ENCODE peak calls at places on chromosomes 1 and 21, in ten cellular contexts. A is psoas muscle, V is HT1080, C is A549, Q is amniotic epithelial cell, I is iris pigment epithelial cell, B is WTC11, M is GM20000, J is GM04503, E is foreskin fibroblast. R is an unnamed sample.

GRCh38 chr21:43810505-43811261 is 21.3 kb downstream of the RRP1 start:
- DNase-seq in M (peak; percentile 97), C (peak; percentile 78), V (peak; percentile 62), Q (peak; percentile 41), J (no peak), B (peak; percentile 98), E (peak; percentile 46), A (peak; percentile 90), I (peak; percentile 41), R (no peak)

GRCh38 chr1:161721738-161722343 is 497 bp downstream of the FCRLB start:
- DNase-seq in C (peak; percentile 30), M (no peak), Q (peak; percentile 94), V (peak; percentile 97), A (no peak), I (peak; percentile 80), B (no peak), J (peak; percentile 93), E (peak; percentile 96), R (no peak)

GRCh38 chr1:5951846-5952410 is 40.3 kb downstream of the NPHP4 start:
- DNase-seq in C (no peak), I (no peak), Q (no peak), V (no peak), M (no peak), B (no peak), J (no peak), A (peak; percentile 4), E (no peak), R (no peak)

GRCh38 chr1:151790940-151791651 is 796 bp upstream of the TDRKH start:
- DNase-seq in E (no peak), B (peak; percentile 21), J (no peak), M (no peak), I (peak; percentile 24), C (peak; percentile 74), V (no peak), A (peak; percentile 18), Q (no peak), R (no peak)

GRCh38 chr21:32844653-32845443 is 73.3 kb upstream of the PAXBP1 start:
- DNase-seq in E (peak; percentile 77), M (no peak), I (peak; percentile 72), Q (peak; percentile 76), C (peak; percentile 11), J (peak; percentile 85), B (no peak), V (peak; percentile 31), A (no peak), R (peak; percentile 37)

GRCh38 chr1:90614872-90615271 is 102.2 kb downstream of the BARHL2 start:
- DNase-seq in V (no peak), I (no peak), E (no peak), A (no peak), B (no peak), C (no peak), M (no peak), J (no peak), Q (no peak), R (no peak)

GRCh38 chr1:213925783-213926182 is 62.0 kb upstream of the PROX1 start:
- DNase-seq in E (no peak), A (no peak), C (no peak), Q (no peak), I (no peak), J (no peak), M (no peak), V (no peak), B (no peak), R (no peak)

GRCh38 chr1:205739348-205740160 is 10.4 kb downstream of the NUCKS1 start:
- DNase-seq in J (no peak), Q (peak; percentile 85), M (no peak), I (peak; percentile 93), B (no peak), V (no peak), A (no peak), E (peak; percentile 60), C (no peak), R (no peak)

GRCh38 chr1:8406946-8407345 is 89.0 kb downstream of the SLC45A1 start:
- DNase-seq in V (no peak), B (no peak), Q (no peak), I (no peak), M (no peak), A (no peak), E (no peak), C (no peak), J (no peak), R (no peak)

GRCh38 chr1:63665410-63665809 is 72.2 kb downstream of the PGM1 start:
- DNase-seq in E (no peak), I (no peak), B (no peak), J (no peak), V (no peak), Q (no peak), M (no peak), C (no peak), A (no peak), R (no peak)

GRCh38 chr1:117205368-117205767 is 5.4 kb downstream of the VTCN1 start:
- DNase-seq in J (no peak), I (no peak), V (no peak), Q (no peak), M (no peak), E (no peak), C (no peak), A (no peak), B (no peak), R (no peak)

GRCh38 chr1:240991230-240991629 is 365.8 kb downstream of the RGS7 start:
- DNase-seq in B (no peak), V (no peak), I (no peak), J (no peak), Q (no peak), C (no peak), M (no peak), A (no peak), E (no peak), R (no peak)

GRCh38 chr1:246564839-246565750 is 966 bp downstream of the TFB2M start:
- DNase-seq in C (no peak), V (peak; percentile 35), J (no peak), I (no peak), Q (peak; percentile 53), M (no peak), B (no peak), E (no peak), A (no peak), R (no peak)

GRCh38 chr1:55938861-55939260 is 640.5 kb downstream of the PLPP3 start:
- DNase-seq in M (no peak), C (no peak), I (no peak), B (no peak), V (no peak), E (no peak), J (no peak), Q (no peak), A (no peak), R (no peak)

GRCh38 chr1:24830680-24831272 is 85.5 kb downstream of the CLIC4 start:
- DNase-seq in Q (peak; percentile 75), I (peak; percentile 74), M (peak; percentile 35), V (peak; percentile 59), B (no peak), E (peak; percentile 47), A (no peak), C (peak; percentile 34), J (no peak), R (no peak)

GRCh38 chr1:8421721-8422120 is 103.8 kb downstream of the SLC45A1 start:
- DNase-seq in Q (no peak), A (no peak), J (no peak), C (no peak), B (no peak), V (no peak), E (no peak), M (no peak), I (no peak), R (no peak)

GRCh38 chr1:204506969-204507316 is 9.3 kb upstream of the MDM4 start:
- DNase-seq in C (peak; percentile 35), I (peak; percentile 81), J (peak; percentile 68), B (peak; percentile 84), V (peak; percentile 86), E (peak; percentile 71), M (peak; percentile 54), Q (peak; percentile 92), A (peak; percentile 65), R (peak; percentile 68)

GRCh38 chr1:3065396-3065795 is 3.6 kb upstream of the PRDM16 start:
- DNase-seq in E (no peak), J (no peak), B (no peak), A (no peak), C (no peak), Q (no peak), I (no peak), V (no peak), M (no peak), R (no peak)

GRCh38 chr1:113040718-113041412 is 32.1 kb upstream of the LRIG2 start:
- DNase-seq in M (no peak), Q (no peak), E (no peak), J (no peak), C (no peak), V (no peak), I (no peak), B (no peak), A (no peak), R (no peak)

GRCh38 chr1:219498666-219499065 is 114.2 kb downstream of the ZC3H11B start:
- DNase-seq in I (peak; percentile 44), M (no peak), B (no peak), C (no peak), E (peak; percentile 1), V (no peak), A (peak; percentile 17), Q (peak; percentile 60), J (peak; percentile 8), R (no peak)

GRCh38 chr1:24580756-24581155 is 24.9 kb downstream of the NCMAP start:
- DNase-seq in B (no peak), E (no peak), V (no peak), I (no peak), A (no peak), C (no peak), M (no peak), J (no peak), Q (no peak), R (no peak)

GRCh38 chr1:119874186-119874585 is 22.1 kb downstream of the ADAM30 start:
- DNase-seq in B (no peak), Q (no peak), J (no peak), C (no peak), M (no peak), A (no peak), V (no peak), E (no peak), I (no peak), R (no peak)

GRCh38 chr1:41314781-41315481 is 46.3 kb upstream of the FOXO6 start:
- DNase-seq in I (peak; percentile 79), B (no peak), Q (peak; percentile 93), M (no peak), J (no peak), C (no peak), V (no peak), E (peak; percentile 18), A (no peak), R (no peak)

GRCh38 chr1:43704838-43705237 is 2.5 kb upstream of the ST3GAL3 start:
- DNase-seq in I (no peak), C (no peak), Q (no peak), A (peak; percentile 34), E (no peak), M (no peak), J (no peak), B (no peak), V (peak; percentile 30), R (no peak)

R was measured in retinal pigment epithelial cell.